ENCODE peak calls at places on chromosomes 1 and 21, in seven cellular contexts. B is GM12891, L is GM12878, X is SK-N-SH, O is HepG2, D is K562, J is H1. N is an unnamed sample.

GRCh38 chr1:228048120-228048519 is 34.4 kb upstream of the ARF1 start:
- DNase-seq in X (no peak), L (no peak), O (no peak), D (no peak), B (no peak), J (no peak), N (no peak)

GRCh38 chr1:243924188-243924587 is 74.1 kb upstream of the AKT3 start:
- DNase-seq in B (no peak), D (no peak), O (no peak), X (no peak), J (no peak), L (no peak), N (no peak)

GRCh38 chr1:15090373-15090772 is 63.2 kb upstream of the TMEM51 start:
- DNase-seq in L (no peak), J (peak), O (peak), B (peak), D (no peak), X (no peak), N (no peak)

GRCh38 chr1:47767741-47768100 is 229.5 kb downstream of the TRABD2B start:
- DNase-seq in O (no peak), L (no peak), J (no peak), D (no peak), X (no peak), B (no peak), N (no peak)

GRCh38 chr1:26970810-26971209 is 10.5 kb upstream of the KDF1 start:
- DNase-seq in D (no peak), B (no peak), O (peak), J (no peak), X (no peak), L (no peak), N (no peak)

GRCh38 chr1:52636701-52637695 is 4.0 kb downstream of the SHISAL2A start:
- DNase-seq in J (no peak), O (no peak), D (no peak), B (peak), L (peak), X (no peak), N (peak)

GRCh38 chr1:79188371-79188770 is 181.8 kb upstream of the ADGRL4 start:
- DNase-seq in B (no peak), O (no peak), D (no peak), X (no peak), J (no peak), L (no peak), N (no peak)

GRCh38 chr1:156959414-156959813 is 39.0 kb downstream of the LRRC71 start:
- DNase-seq in O (no peak), J (no peak), B (no peak), L (no peak), X (no peak), D (no peak), N (no peak)

GRCh38 chr1:216600730-216601426 is 122.4 kb downstream of the ESRRG start:
- DNase-seq in D (no peak), O (peak), X (peak), L (no peak), J (peak), B (peak), N (peak)

GRCh38 chr1:200139661-200140250 is 112.2 kb downstream of the NR5A2 start:
- DNase-seq in B (no peak), X (peak), L (no peak), J (no peak), O (peak), D (peak), N (no peak)

GRCh38 chr1:200429221-200429751 is 19.4 kb upstream of the ZNF281 start:
- DNase-seq in X (no peak), L (no peak), O (peak), D (no peak), J (no peak), B (no peak), N (no peak)

GRCh38 chr1:44707959-44708831 is 22.8 kb downstream of the RNU5D-1 start:
- DNase-seq in X (peak), O (peak), J (no peak), B (no peak), L (no peak), D (peak), N (no peak)

GRCh38 chr1:156767879-156768608 is 709 bp downstream of the PRCC start:
- DNase-seq in J (no peak), L (no peak), O (no peak), D (peak), X (peak), B (no peak), N (no peak)

GRCh38 chr1:166908942-166909341 is 32.9 kb upstream of the TADA1 start:
- DNase-seq in J (no peak), X (no peak), L (no peak), D (no peak), O (no peak), B (no peak), N (no peak)

GRCh38 chr1:115337276-115337632 is 795 bp downstream of the NGF start:
- DNase-seq in D (no peak), J (no peak), L (no peak), X (no peak), B (no peak), O (no peak), N (no peak)

GRCh38 chr1:19647643-19648042 is 3.5 kb downstream of the NBL1 start:
- DNase-seq in B (no peak), D (no peak), X (no peak), O (no peak), L (no peak), J (no peak), N (no peak)

DNA sequence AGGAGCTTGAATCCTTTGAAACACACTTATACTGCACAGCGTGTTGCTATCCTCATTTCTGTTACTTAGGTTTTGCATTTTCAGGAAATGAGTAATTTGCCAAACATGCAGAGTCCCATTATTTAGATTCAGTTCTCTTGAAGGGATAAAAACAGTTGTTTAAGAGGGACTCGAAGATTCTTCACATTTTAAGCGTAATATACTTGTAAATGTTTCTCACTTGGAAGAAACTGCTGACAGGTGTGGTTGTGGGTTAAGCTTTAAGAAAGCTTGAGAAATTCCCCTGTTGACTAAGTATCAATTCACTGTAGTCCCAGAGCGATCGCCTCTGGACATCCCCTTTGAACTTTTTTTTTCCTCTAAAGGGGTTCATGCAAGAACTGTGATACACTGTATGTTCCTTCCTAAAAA is 30.6 kb upstream of the RGS1 start:
- DNase-seq in L (peak), B (no peak), J (no peak), X (no peak), D (no peak), O (no peak), N (no peak)
- TF ChIP-seq TAF1 in L (no peak), B (no peak), J (no peak), X (peak), D (no peak), O (no peak), N (no peak)

DNA sequence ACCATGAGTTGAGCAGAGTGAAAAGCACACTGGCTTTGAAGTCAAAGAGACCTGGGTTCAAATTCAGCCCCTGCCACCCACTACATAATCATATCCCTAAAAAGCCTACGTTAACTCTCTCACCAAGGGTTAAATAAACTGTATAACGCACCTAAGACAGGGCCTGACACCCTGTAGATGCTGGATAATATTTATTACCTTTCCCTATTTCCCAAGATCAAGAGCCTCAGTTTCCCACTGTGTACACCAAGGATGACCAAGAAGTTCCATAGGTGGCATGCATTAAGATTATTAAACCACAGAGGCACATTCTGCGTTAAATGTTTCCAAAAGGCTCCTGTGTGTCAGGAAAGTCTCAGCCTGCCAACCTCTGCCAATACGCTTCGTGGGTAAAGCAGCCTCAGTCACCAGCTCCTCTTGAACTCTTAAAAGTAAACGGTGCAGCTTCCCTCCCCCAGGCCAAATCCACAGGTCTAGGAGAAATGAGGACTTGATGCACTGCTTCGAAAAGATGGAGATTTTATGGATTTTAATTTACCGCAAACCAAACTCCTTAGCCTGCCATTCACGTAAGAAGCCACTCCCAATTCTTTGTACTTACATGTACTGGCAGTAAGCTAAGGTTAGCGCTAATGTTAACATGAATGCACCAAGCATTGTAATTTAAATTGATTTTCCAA is 2.7 kb downstream of the USP24 start:
- DNase-seq in X (no peak), J (no peak), O (no peak), B (no peak), L (no peak), D (no peak), N (no peak)
- TF ChIP-seq TAF1 in X (no peak), J (no peak), O (no peak), B (no peak), L (no peak), D (no peak), N (no peak)

DNA sequence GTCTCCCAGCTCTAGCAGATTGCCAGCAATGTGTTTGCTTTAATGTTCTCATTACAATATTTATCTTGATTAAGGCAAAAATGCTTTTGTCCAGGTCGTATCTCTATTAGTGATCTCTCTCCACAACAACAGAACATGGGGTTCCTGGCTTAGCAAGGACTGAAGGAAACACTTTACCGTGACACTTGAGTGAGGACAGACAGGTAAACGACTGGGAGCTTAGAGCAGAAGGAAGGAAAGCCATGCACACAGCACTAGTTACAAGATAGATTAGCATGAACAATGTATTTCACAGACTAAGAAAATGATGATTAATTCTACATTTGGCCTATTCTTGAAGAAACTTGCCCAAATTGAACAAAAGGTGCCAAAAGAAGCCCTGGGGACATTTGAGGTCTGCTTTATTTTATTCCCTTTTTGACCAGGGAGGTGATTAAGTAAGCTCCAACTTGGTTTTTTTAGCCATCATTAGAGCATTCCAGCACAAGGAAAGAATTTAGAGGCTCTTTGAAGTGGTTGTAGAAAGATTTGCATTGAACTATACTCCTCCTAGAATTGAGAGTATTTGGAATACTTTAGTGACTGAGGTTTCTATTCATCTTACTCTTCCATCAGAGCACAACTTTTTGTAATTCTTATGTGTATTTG is 248.5 kb downstream of the USP25 start:
- DNase-seq in B (no peak), J (no peak), L (no peak), D (no peak), O (no peak), X (peak), N (no peak)
- TF ChIP-seq TAF1 in B (no peak), J (no peak), L (no peak), D (no peak), O (no peak), X (no peak), N (no peak)

DNA sequence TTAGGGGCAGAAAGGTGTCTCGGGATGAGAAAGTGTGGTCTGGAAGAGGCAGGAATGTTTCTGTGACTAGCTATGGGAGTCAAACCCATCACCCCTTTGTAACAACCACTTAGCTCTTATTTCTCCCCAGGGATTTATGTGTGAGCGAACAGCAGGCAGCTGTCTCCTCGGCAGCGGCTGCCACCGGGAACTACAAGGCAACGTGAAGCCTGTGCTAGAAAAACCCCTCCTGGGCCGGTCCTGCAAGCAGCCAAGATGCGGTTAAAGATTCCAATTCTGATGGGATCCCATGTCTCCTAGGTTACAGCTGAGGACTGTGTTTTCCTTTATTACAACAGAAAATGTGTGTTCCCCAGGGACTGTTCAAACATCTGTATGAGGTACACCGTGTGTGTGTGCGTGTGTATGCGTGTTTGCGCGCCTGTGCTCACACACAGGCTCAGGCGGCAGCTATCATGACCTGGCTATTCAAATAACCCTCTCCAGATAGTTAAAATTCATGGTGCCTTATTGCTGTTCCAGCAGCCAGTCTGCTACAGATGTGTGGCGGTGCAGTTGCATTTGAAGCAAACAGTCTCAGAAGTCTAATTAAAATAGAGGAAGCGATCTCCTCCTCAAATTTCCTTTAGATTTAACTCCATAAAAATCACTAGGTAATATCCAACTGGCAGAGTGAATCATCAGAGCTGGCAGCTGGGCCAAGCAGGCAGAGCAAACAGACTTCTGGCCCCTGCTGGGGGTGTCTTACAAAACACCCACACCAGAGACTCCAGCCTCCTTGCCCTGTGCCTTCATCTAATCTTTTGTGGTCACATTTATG is 68.0 kb downstream of the LMX1A start:
- DNase-seq in X (no peak), J (no peak), O (no peak), L (no peak), B (no peak), D (no peak), N (no peak)
- TF ChIP-seq TAF1 in X (no peak), J (no peak), O (no peak), L (no peak), B (no peak), D (no peak), N (no peak)

DNA sequence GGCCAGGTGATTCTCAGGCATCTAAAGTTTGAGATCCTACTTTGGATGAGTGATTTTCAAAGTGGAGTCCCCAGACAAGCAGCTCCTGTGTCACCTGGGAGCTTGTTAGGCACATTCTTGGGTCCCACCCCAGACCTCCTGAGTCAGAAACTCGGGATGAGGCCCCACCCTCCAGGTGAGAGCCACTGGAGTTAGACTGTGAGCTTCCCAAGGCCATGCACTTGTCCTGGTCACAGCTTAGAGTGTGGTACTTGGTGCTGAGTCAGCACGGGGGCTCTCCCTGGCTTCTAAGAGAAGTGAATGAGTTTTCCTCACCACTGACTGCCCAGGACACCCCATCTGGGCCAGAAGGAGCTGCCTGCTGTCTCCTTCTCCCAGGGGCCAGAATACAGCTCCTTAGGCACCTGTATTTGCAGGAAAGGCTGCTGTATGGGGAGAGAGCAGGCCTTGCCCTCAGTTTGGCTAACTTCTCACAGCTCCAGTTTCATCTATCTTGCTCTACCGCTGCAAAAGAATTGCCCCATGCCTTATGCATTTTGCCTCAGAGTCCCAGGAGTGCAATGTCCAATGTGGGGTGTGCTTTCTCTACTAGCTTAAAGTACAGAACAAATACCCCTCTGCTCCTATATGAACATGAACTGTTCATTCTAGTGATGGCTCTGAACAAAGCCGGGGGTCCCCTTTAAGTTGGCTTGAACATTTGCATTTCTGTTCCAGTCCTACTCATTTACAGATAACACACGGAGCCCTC is 98.1 kb downstream of the PSMG1 start:
- DNase-seq in J (no peak), O (peak), X (no peak), B (no peak), L (no peak), D (no peak), N (no peak)
- TF ChIP-seq TAF1 in J (no peak), O (no peak), X (no peak), B (no peak), L (no peak), D (no peak), N (no peak)

GRCh38 chr1:177526201-177526600 is 355.4 kb downstream of the BRINP2 start:
- DNase-seq in X (no peak), L (no peak), B (no peak), O (no peak), J (no peak), D (no peak), N (no peak)
- TF ChIP-seq TAF1 in X (no peak), L (no peak), B (no peak), O (no peak), J (no peak), D (no peak), N (no peak)

N was measured in GM12892.